ENCODE peak calls at places on chromosomes 13 and 19, in five cellular contexts. A, N, H, L and G are unnamed samples.
A peak's percentile ranks its signal among the peaks of the same experiment; 100 is the strongest.

GRCh38 chr19:38005224-38005614 is 98.2 kb downstream of the SIPA1L3 start:
- DNase-seq in L (peak; percentile 24), H (no peak), N (no peak), A (no peak), G (no peak)

GRCh38 chr19:46515879-46516350 is 20.2 kb upstream of the PNMA8B start:
- DNase-seq in N (peak; percentile 80), L (peak; percentile 57), H (peak; percentile 35), A (peak; percentile 14), G (no peak)

GRCh38 chr19:58392945-58393724 is 2.3 kb upstream of the RNF225 start:
- DNase-seq in H (peak; percentile 22), L (no peak), N (no peak), A (no peak), G (peak; percentile 51)

GRCh38 chr19:5564930-5565329 is 2.8 kb downstream of the TINCR start:
- DNase-seq in H (no peak), A (no peak), N (no peak), L (no peak), G (no peak)

GRCh38 chr19:21612403-21612872 is 107.0 kb downstream of the ZNF429 start:
- DNase-seq in A (no peak), L (no peak), H (no peak), N (no peak), G (no peak)

GRCh38 chr13:48159436-48160225 is 64.7 kb upstream of the MED4 start:
- DNase-seq in L (no peak), N (no peak), A (peak; percentile 26), H (no peak), G (no peak)

GRCh38 chr19:40224342-40225148 is 1.9 kb downstream of the CCNP start:
- DNase-seq in N (no peak), L (no peak), A (no peak), H (no peak), G (no peak)

GRCh38 chr13:74839656-74840055 is 642.3 kb downstream of the TBC1D4 start:
- DNase-seq in N (no peak), L (no peak), H (no peak), A (peak; percentile 30), G (no peak)

GRCh38 chr19:45503909-45504308 is 3.4 kb upstream of the VASP start:
- DNase-seq in H (no peak), N (no peak), L (no peak), A (no peak), G (no peak)

GRCh38 chr19:38433268-38433733 is at the start of gene RYR1:
- DNase-seq in H (peak; percentile 97), L (peak; percentile 95), N (peak; percentile 98), A (no peak), G (peak; percentile 71)

GRCh38 chr19:43563816-43564215 is 11.5 kb downstream of the XRCC1 start:
- DNase-seq in H (no peak), L (no peak), N (no peak), A (no peak), G (no peak)

GRCh38 chr19:13164370-13165090 is 14.3 kb downstream of the IER2 start:
- DNase-seq in N (no peak), A (no peak), H (peak; percentile 100), L (peak; percentile 92), G (peak; percentile 91)

GRCh38 chr19:54081032-54081431 is at the start of gene TARM1:
- DNase-seq in H (no peak), N (no peak), L (no peak), A (no peak), G (peak; percentile 7)

GRCh38 chr13:38735655-38736440 is 49.0 kb downstream of the FREM2 start:
- DNase-seq in L (no peak), N (no peak), A (no peak), H (no peak), G (no peak)

GRCh38 chr19:29927944-29928669 is 13.9 kb upstream of the URI1 start:
- DNase-seq in A (no peak), L (peak; percentile 68), H (peak; percentile 63), N (peak; percentile 20), G (peak; percentile 37)

GRCh38 chr13:31310781-31311180 is 111.0 kb downstream of the B3GLCT start:
- DNase-seq in A (no peak), L (no peak), N (no peak), H (no peak), G (no peak)

GRCh38 chr19:32166238-32166637 is 179.2 kb upstream of the ZNF507 start:
- DNase-seq in N (no peak), L (no peak), H (no peak), A (no peak), G (no peak)

GRCh38 chr13:37925878-37926473 is 56.4 kb upstream of the TRPC4 start:
- DNase-seq in N (no peak), L (no peak), A (no peak), H (no peak), G (no peak)

GRCh38 chr13:114134111-114134943 is 1.9 kb upstream of the RASA3 start:
- DNase-seq in H (no peak), N (no peak), A (no peak), L (peak; percentile 60), G (peak; percentile 77)

GRCh38 chr13:43157796-43158195 is 134.4 kb downstream of the DNAJC15 start:
- DNase-seq in N (no peak), A (peak; percentile 31), H (no peak), L (no peak), G (no peak)

GRCh38 chr13:104691765-104692164 is 1625.5 kb upstream of the SLC10A2 start:
- DNase-seq in A (no peak), N (no peak), L (no peak), H (no peak), G (no peak)

GRCh38 chr19:49554701-49555181 is 25.6 kb downstream of the NOSIP start:
- DNase-seq in N (no peak), L (no peak), A (no peak), H (no peak), G (no peak)

GRCh38 chr19:16894080-16894479 is 5.3 kb downstream of the F2RL3 start:
- DNase-seq in N (no peak), H (no peak), L (no peak), A (no peak), G (no peak)

GRCh38 chr13:95382411-95382810 is 81.2 kb upstream of the ABCC4 start:
- DNase-seq in N (no peak), L (no peak), H (no peak), A (no peak), G (no peak)

GRCh38 chr19:34824686-34825085 is 51.7 kb upstream of the ZNF599 start:
- DNase-seq in N (no peak), H (no peak), A (no peak), L (no peak), G (no peak)

GRCh38 chr19:54035215-54036178 is 28.2 kb downstream of the VSTM1 start:
- DNase-seq in H (peak; percentile 77), L (peak; percentile 75), A (peak; percentile 82), N (peak; percentile 3), G (no peak)

GRCh38 chr13:79966039-79966438 is 374.9 kb downstream of the SPRY2 start:
- DNase-seq in A (no peak), L (no peak), H (no peak), N (no peak), G (no peak)

GRCh38 chr19:18119243-18120105 is 21.9 kb downstream of the MAST3 start:
- DNase-seq in L (no peak), H (no peak), N (peak; percentile 30), A (no peak), G (no peak)

GRCh38 chr13:43196171-43196611 is 172.8 kb downstream of the DNAJC15 start:
- DNase-seq in A (no peak), H (no peak), L (no peak), N (no peak), G (no peak)

GRCh38 chr19:47485210-47485609 is 1.2 kb upstream of the KPTN start:
- DNase-seq in N (no peak), H (no peak), A (no peak), L (no peak), G (no peak)

GRCh38 chr13:83919775-83920174 is 37.5 kb upstream of the SLITRK1 start:
- DNase-seq in N (no peak), L (peak; percentile 19), H (no peak), A (no peak), G (no peak)

GRCh38 chr13:74062933-74063332 is 71.3 kb downstream of the KLF12 start:
- DNase-seq in A (peak; percentile 79), H (no peak), N (no peak), L (no peak), G (peak; percentile 68)

GRCh38 chr19:10835089-10835753 is 791 bp downstream of the TMED1 start:
- DNase-seq in H (peak; percentile 100), N (no peak), A (no peak), L (no peak), G (no peak)

GRCh38 chr13:107025991-107026390 is 458.1 kb upstream of the ARGLU1 start:
- DNase-seq in A (peak; percentile 58), L (no peak), H (no peak), N (no peak), G (peak; percentile 67)

DNA sequence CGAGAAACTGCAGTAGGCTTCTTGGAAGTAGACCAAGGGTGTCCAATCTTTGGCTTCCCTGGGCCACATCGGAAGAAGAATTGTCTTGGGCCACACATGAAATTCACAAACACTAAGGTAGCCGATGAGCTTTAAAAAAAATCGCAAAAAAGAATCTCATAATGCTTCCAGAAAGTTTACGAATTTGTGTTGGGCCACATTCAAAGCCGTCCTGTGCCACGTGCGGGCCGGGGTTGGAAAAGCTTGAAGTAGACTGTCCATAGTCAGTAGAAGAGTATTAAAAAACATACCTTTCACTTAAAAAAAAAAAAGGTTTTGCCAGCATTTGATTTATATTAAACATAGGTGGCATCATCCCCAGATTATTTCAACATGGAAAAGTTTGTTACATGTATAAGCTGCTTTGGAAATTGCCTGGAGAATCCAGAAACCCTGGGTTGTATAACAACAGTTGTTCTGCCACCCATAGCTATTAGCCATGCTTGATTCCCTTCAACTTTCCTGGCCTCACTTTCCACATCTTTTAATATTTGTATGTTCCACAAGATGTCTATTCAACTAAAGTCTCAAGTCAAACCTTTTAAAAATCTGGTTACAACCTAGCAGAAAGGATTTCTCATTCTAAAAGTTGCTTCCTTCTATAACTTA is 1.0 kb downstream of the IFT88 start:
- DNase-seq in H (no peak), A (no peak), L (no peak), N (no peak), G (no peak)
- H3K9ac ChIP-seq in H (no peak overlapping the region), A (peak overlapping the region; percentile 89), L (peak overlapping the region; percentile 49), N (peak overlapping the region; percentile 33), G (peak overlapping the region; percentile 0)

DNA sequence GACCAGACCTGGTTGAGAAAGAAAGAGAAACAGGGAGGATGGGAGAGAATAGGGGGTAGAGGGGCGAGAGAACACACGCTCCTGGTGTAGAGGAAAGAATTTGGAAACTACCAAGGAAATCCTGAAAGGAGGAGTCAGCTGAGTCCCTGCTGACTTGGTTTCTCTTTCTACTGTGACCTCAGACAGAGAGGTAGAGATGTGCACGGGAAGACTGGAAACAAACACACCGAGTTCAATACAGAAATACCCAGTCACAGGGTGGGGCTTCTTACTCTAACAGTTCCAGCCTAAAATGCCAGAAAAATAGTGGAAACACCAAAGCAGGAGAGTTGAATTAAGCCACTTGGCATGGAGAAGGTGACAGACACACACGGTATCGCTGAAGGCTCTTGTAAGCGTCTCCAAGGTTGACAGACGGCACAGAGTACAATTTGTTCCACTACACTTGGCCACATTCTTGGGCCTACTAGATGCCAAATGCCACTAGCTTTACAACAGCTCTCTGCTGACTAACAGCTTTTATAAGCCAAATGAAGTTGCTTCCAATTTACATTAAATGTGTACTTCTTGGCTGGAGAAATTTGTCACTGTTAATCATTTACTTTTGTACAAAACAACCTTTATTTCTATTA is 28.0 kb downstream of the LATS2 start:
- DNase-seq in L (no peak), N (no peak), H (no peak), A (peak; percentile 67), G (no peak)
- H3K9ac ChIP-seq in L (no peak overlapping the region), N (no peak overlapping the region), H (no peak overlapping the region), A (peak overlapping the region; percentile 28), G (peak overlapping the region; percentile 29)

GRCh38 chr13:40477623-40478608 is 188.5 kb downstream of the FOXO1 start:
- DNase-seq in L (peak; percentile 18), A (peak; percentile 12), H (no peak), N (no peak), G (no peak)
- H3K9ac ChIP-seq in L (no peak overlapping the region), A (no peak overlapping the region), H (no peak overlapping the region), N (no peak overlapping the region), G (no peak overlapping the region)

GRCh38 chr19:3282155-3282554 is 57.7 kb downstream of the CELF5 start:
- DNase-seq in H (no peak), N (no peak), A (no peak), L (no peak), G (no peak)
- H3K9ac ChIP-seq in H (no peak overlapping the region), N (peak overlapping the region; percentile 6), A (no peak overlapping the region), L (no peak overlapping the region), G (no peak overlapping the region)